ENCODE peak calls at places on chromosomes 13 and 19, in eight cellular contexts. One of them, this sample, is unnamed.

GRCh38 chr13:42078113-42078769 is 29.8 kb downstream of the DGKH start:
- DNase-seq in uterus: no peak
- DNase-seq in glutamatergic neuron: no peak
- DNase-seq in BE2C: no peak
- DNase-seq in HFFc6: no peak
- DNase-seq in heart right ventricle: no peak
- DNase-seq in osteocyte: no peak
- DNase-seq in suprapubic skin: no peak
- DNase-seq in this sample: no peak

GRCh38 chr13:58087566-58087965 is 456.0 kb downstream of the PCDH17 start:
- DNase-seq in BE2C: no peak
- DNase-seq in heart right ventricle: no peak
- DNase-seq in glutamatergic neuron: no peak
- DNase-seq in HFFc6: no peak
- DNase-seq in suprapubic skin: no peak
- DNase-seq in uterus: no peak
- DNase-seq in osteocyte: no peak
- DNase-seq in this sample: no peak

GRCh38 chr19:33404506-33404905 is 31.0 kb downstream of the CEBPG start:
- DNase-seq in osteocyte: no peak
- DNase-seq in glutamatergic neuron: peak
- DNase-seq in HFFc6: no peak
- DNase-seq in suprapubic skin: no peak
- DNase-seq in uterus: no peak
- DNase-seq in heart right ventricle: no peak
- DNase-seq in BE2C: no peak
- DNase-seq in this sample: no peak

GRCh38 chr19:40594251-40594650 is 6.9 kb upstream of the LTBP4 start:
- DNase-seq in glutamatergic neuron: no peak
- DNase-seq in heart right ventricle: no peak
- DNase-seq in uterus: no peak
- DNase-seq in osteocyte: no peak
- DNase-seq in BE2C: no peak
- DNase-seq in suprapubic skin: no peak
- DNase-seq in HFFc6: no peak
- DNase-seq in this sample: no peak

GRCh38 chr13:32246468-32246867 is 68.7 kb downstream of the ZAR1L start:
- DNase-seq in osteocyte: peak
- DNase-seq in glutamatergic neuron: peak
- DNase-seq in suprapubic skin: no peak
- DNase-seq in HFFc6: peak
- DNase-seq in BE2C: peak
- DNase-seq in uterus: peak
- DNase-seq in heart right ventricle: peak
- DNase-seq in this sample: peak

GRCh38 chr13:48873598-48873997 is 102.1 kb upstream of the FNDC3A start:
- DNase-seq in heart right ventricle: no peak
- DNase-seq in osteocyte: no peak
- DNase-seq in glutamatergic neuron: no peak
- DNase-seq in BE2C: peak
- DNase-seq in uterus: no peak
- DNase-seq in suprapubic skin: no peak
- DNase-seq in HFFc6: peak
- DNase-seq in this sample: no peak

GRCh38 chr13:21936674-21937073 is 265.8 kb downstream of the FGF9 start:
- DNase-seq in BE2C: no peak
- DNase-seq in glutamatergic neuron: no peak
- DNase-seq in osteocyte: no peak
- DNase-seq in heart right ventricle: no peak
- DNase-seq in uterus: no peak
- DNase-seq in HFFc6: no peak
- DNase-seq in suprapubic skin: no peak
- DNase-seq in this sample: no peak

GRCh38 chr13:21008026-21008425 is 53.4 kb downstream of the LATS2 start:
- DNase-seq in suprapubic skin: no peak
- DNase-seq in BE2C: no peak
- DNase-seq in glutamatergic neuron: no peak
- DNase-seq in heart right ventricle: no peak
- DNase-seq in osteocyte: peak
- DNase-seq in HFFc6: no peak
- DNase-seq in uterus: no peak
- DNase-seq in this sample: no peak

GRCh38 chr13:78137404-78138142 is 218.9 kb upstream of the EDNRB start:
- DNase-seq in HFFc6: peak
- DNase-seq in glutamatergic neuron: peak
- DNase-seq in BE2C: peak
- DNase-seq in uterus: no peak
- DNase-seq in heart right ventricle: no peak
- DNase-seq in suprapubic skin: no peak
- DNase-seq in osteocyte: no peak
- DNase-seq in this sample: peak

GRCh38 chr19:56837892-56838679 is 2.4 kb downstream of the PEG3 start:
- DNase-seq in BE2C: peak
- DNase-seq in osteocyte: no peak
- DNase-seq in heart right ventricle: peak
- DNase-seq in glutamatergic neuron: peak
- DNase-seq in suprapubic skin: peak
- DNase-seq in HFFc6: no peak
- DNase-seq in uterus: peak
- DNase-seq in this sample: no peak
- TF ChIP-seq CTCF in BE2C: peak
- TF ChIP-seq CTCF in osteocyte: no peak
- TF ChIP-seq CTCF in heart right ventricle: peak
- TF ChIP-seq CTCF in glutamatergic neuron: peak
- TF ChIP-seq CTCF in suprapubic skin: peak
- TF ChIP-seq CTCF in HFFc6: no peak
- TF ChIP-seq CTCF in uterus: peak
- TF ChIP-seq CTCF in this sample: peak

GRCh38 chr13:97757807-97758206 is 195.7 kb upstream of the IPO5 start:
- DNase-seq in glutamatergic neuron: no peak
- DNase-seq in osteocyte: no peak
- DNase-seq in BE2C: no peak
- DNase-seq in suprapubic skin: no peak
- DNase-seq in heart right ventricle: peak
- DNase-seq in HFFc6: no peak
- DNase-seq in uterus: no peak
- DNase-seq in this sample: no peak

GRCh38 chr13:97749174-97749573 is 204.3 kb upstream of the IPO5 start:
- DNase-seq in heart right ventricle: no peak
- DNase-seq in suprapubic skin: no peak
- DNase-seq in HFFc6: no peak
- DNase-seq in glutamatergic neuron: no peak
- DNase-seq in uterus: no peak
- DNase-seq in osteocyte: no peak
- DNase-seq in BE2C: no peak
- DNase-seq in this sample: no peak

GRCh38 chr13:97753942-97754670 is 199.4 kb upstream of the IPO5 start:
- DNase-seq in osteocyte: no peak
- DNase-seq in HFFc6: no peak
- DNase-seq in suprapubic skin: no peak
- DNase-seq in uterus: no peak
- DNase-seq in glutamatergic neuron: no peak
- DNase-seq in BE2C: no peak
- DNase-seq in heart right ventricle: no peak
- DNase-seq in this sample: no peak

GRCh38 chr13:97751477-97751876 is 202.0 kb upstream of the IPO5 start:
- DNase-seq in HFFc6: no peak
- DNase-seq in heart right ventricle: no peak
- DNase-seq in osteocyte: no peak
- DNase-seq in BE2C: no peak
- DNase-seq in glutamatergic neuron: no peak
- DNase-seq in uterus: no peak
- DNase-seq in suprapubic skin: no peak
- DNase-seq in this sample: no peak

GRCh38 chr13:97753269-97753668 is 200.2 kb upstream of the IPO5 start:
- DNase-seq in osteocyte: no peak
- DNase-seq in uterus: no peak
- DNase-seq in heart right ventricle: no peak
- DNase-seq in suprapubic skin: no peak
- DNase-seq in glutamatergic neuron: no peak
- DNase-seq in HFFc6: no peak
- DNase-seq in BE2C: no peak
- DNase-seq in this sample: no peak
- TF ChIP-seq CTCF in osteocyte: no peak
- TF ChIP-seq CTCF in uterus: no peak
- TF ChIP-seq CTCF in heart right ventricle: no peak
- TF ChIP-seq CTCF in suprapubic skin: no peak
- TF ChIP-seq CTCF in glutamatergic neuron: no peak
- TF ChIP-seq CTCF in HFFc6: no peak
- TF ChIP-seq CTCF in BE2C: no peak
- TF ChIP-seq CTCF in this sample: no peak

DNA sequence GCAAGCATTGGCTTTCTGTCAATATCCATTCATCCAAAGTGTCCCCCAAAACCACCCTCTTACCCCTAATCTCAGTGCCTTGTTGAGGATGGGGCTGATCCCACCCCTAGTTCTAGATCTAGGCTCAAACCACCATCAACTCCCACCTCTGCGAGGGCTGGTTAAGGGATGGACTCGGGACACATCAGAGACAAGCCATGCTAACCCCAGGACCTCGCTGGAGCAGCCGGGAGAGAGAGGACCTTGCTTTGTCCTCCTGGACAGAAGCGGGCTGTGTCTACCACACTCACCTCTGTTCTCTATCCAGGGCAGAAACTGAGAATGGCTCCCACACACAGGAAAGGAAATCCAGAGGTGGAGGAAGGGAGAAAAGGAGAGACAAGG is 90.7 kb upstream of the UQCRFS1 start:
- DNase-seq in osteocyte: no peak
- DNase-seq in uterus: no peak
- DNase-seq in suprapubic skin: peak
- DNase-seq in BE2C: no peak
- DNase-seq in HFFc6: no peak
- DNase-seq in heart right ventricle: no peak
- DNase-seq in glutamatergic neuron: no peak
- DNase-seq in this sample: no peak
- TF ChIP-seq CTCF in osteocyte: no peak
- TF ChIP-seq CTCF in uterus: no peak
- TF ChIP-seq CTCF in suprapubic skin: no peak
- TF ChIP-seq CTCF in BE2C: no peak
- TF ChIP-seq CTCF in HFFc6: no peak
- TF ChIP-seq CTCF in heart right ventricle: no peak
- TF ChIP-seq CTCF in glutamatergic neuron: no peak
- TF ChIP-seq CTCF in this sample: no peak

GRCh38 chr19:56301152-56301551 is 13.5 kb downstream of the ZSCAN5A start:
- DNase-seq in suprapubic skin: no peak
- DNase-seq in glutamatergic neuron: no peak
- DNase-seq in osteocyte: no peak
- DNase-seq in BE2C: peak
- DNase-seq in uterus: no peak
- DNase-seq in heart right ventricle: no peak
- DNase-seq in HFFc6: no peak
- DNase-seq in this sample: no peak
- TF ChIP-seq CTCF in suprapubic skin: no peak
- TF ChIP-seq CTCF in glutamatergic neuron: peak
- TF ChIP-seq CTCF in osteocyte: no peak
- TF ChIP-seq CTCF in BE2C: peak
- TF ChIP-seq CTCF in uterus: no peak
- TF ChIP-seq CTCF in heart right ventricle: no peak
- TF ChIP-seq CTCF in HFFc6: peak
- TF ChIP-seq CTCF in this sample: no peak

GRCh38 chr13:60654405-60654804 is 257.4 kb downstream of the TDRD3 start:
- DNase-seq in heart right ventricle: peak
- DNase-seq in osteocyte: no peak
- DNase-seq in glutamatergic neuron: peak
- DNase-seq in BE2C: peak
- DNase-seq in HFFc6: peak
- DNase-seq in suprapubic skin: no peak
- DNase-seq in uterus: peak
- DNase-seq in this sample: no peak
- TF ChIP-seq CTCF in heart right ventricle: peak
- TF ChIP-seq CTCF in osteocyte: peak
- TF ChIP-seq CTCF in glutamatergic neuron: no peak
- TF ChIP-seq CTCF in BE2C: peak
- TF ChIP-seq CTCF in HFFc6: peak
- TF ChIP-seq CTCF in suprapubic skin: no peak
- TF ChIP-seq CTCF in uterus: peak
- TF ChIP-seq CTCF in this sample: peak

GRCh38 chr13:55266644-55267043 is 1874.1 kb upstream of the PRR20A start:
- DNase-seq in BE2C: no peak
- DNase-seq in uterus: no peak
- DNase-seq in glutamatergic neuron: no peak
- DNase-seq in osteocyte: no peak
- DNase-seq in suprapubic skin: no peak
- DNase-seq in heart right ventricle: no peak
- DNase-seq in HFFc6: no peak
- DNase-seq in this sample: no peak

GRCh38 chr13:55263045-55263444 is 1877.7 kb upstream of the PRR20A start:
- DNase-seq in BE2C: no peak
- DNase-seq in heart right ventricle: no peak
- DNase-seq in osteocyte: no peak
- DNase-seq in glutamatergic neuron: no peak
- DNase-seq in uterus: no peak
- DNase-seq in suprapubic skin: no peak
- DNase-seq in HFFc6: no peak
- DNase-seq in this sample: no peak
- TF ChIP-seq CTCF in BE2C: no peak
- TF ChIP-seq CTCF in heart right ventricle: no peak
- TF ChIP-seq CTCF in osteocyte: no peak
- TF ChIP-seq CTCF in glutamatergic neuron: no peak
- TF ChIP-seq CTCF in uterus: no peak
- TF ChIP-seq CTCF in suprapubic skin: no peak
- TF ChIP-seq CTCF in HFFc6: no peak
- TF ChIP-seq CTCF in this sample: no peak

GRCh38 chr19:48813123-48813911 is 2.5 kb upstream of the BCAT2 start:
- DNase-seq in suprapubic skin: no peak
- DNase-seq in BE2C: no peak
- DNase-seq in glutamatergic neuron: peak
- DNase-seq in HFFc6: no peak
- DNase-seq in osteocyte: no peak
- DNase-seq in heart right ventricle: no peak
- DNase-seq in uterus: no peak
- DNase-seq in this sample: no peak
- TF ChIP-seq CTCF in suprapubic skin: no peak
- TF ChIP-seq CTCF in BE2C: peak
- TF ChIP-seq CTCF in glutamatergic neuron: peak
- TF ChIP-seq CTCF in HFFc6: peak
- TF ChIP-seq CTCF in osteocyte: peak
- TF ChIP-seq CTCF in heart right ventricle: no peak
- TF ChIP-seq CTCF in uterus: no peak
- TF ChIP-seq CTCF in this sample: peak